ENCODE peak calls at places on chromosome 3, in ten cellular contexts. W is endothelial cell; A is NCI-H2081; F is HCEC 1CT; P is SW 1271; D is activated CD8-positive, alpha-beta memory T cell treated with anti-CD3 and anti-CD28 coated beads for 24 hours; J is fibroblast of mammary gland; B is GM19239; S is stimulated activated CD4-positive, alpha-beta T cell treated with anti-CD3 and anti-CD28 coated beads, Interleukin-12 subunit alpha, Interleukin-12 subunit beta, amount 100 ng/mL, for 4 hours; Y is SHP77. T is an unnamed sample.

GRCh38 chr3:140363801-140364200 is 314.1 kb upstream of the TRIM42 start:
- DNase-seq in F (no peak), A (peak), J (peak), P (no peak), W (no peak), D (no peak), Y (no peak), B (no peak), S (no peak), T (no peak)

GRCh38 chr3:100216713-100217112 is 44.1 kb upstream of the TBC1D23 start:
- DNase-seq in J (peak), B (no peak), F (peak), P (no peak), W (no peak), D (no peak), A (no peak), S (no peak), Y (no peak), T (no peak)

GRCh38 chr3:138479355-138479964 is 45.0 kb downstream of the ESYT3 start:
- DNase-seq in W (peak), B (peak), S (no peak), A (peak), P (no peak), F (peak), Y (peak), J (peak), D (no peak), T (peak)

GRCh38 chr3:197325773-197326172 is 27.4 kb upstream of the DLG1 start:
- DNase-seq in D (no peak), P (no peak), A (no peak), B (no peak), F (no peak), S (no peak), W (no peak), J (no peak), Y (no peak), T (no peak)

GRCh38 chr3:178584722-178585121 is 48.5 kb downstream of the KCNMB2 start:
- DNase-seq in P (no peak), W (no peak), B (no peak), Y (no peak), A (peak), F (no peak), D (no peak), S (no peak), J (no peak), T (no peak)

GRCh38 chr3:147618636-147619035 is 209.5 kb downstream of the ZIC1 start:
- DNase-seq in Y (no peak), D (no peak), P (no peak), A (no peak), J (no peak), W (no peak), F (no peak), B (no peak), S (no peak), T (no peak)

GRCh38 chr3:39965997-39966396 is 156.6 kb downstream of the MYRIP start:
- DNase-seq in F (no peak), J (no peak), S (no peak), Y (no peak), P (no peak), D (no peak), B (no peak), A (no peak), W (no peak), T (peak)

GRCh38 chr3:150407818-150408231 is 273 bp upstream of the TSC22D2 start:
- DNase-seq in P (peak), J (no peak), A (peak), B (no peak), Y (peak), W (no peak), D (no peak), S (peak), F (peak), T (no peak)

GRCh38 chr3:170301404-170301803 is 56.1 kb upstream of the SKIL start:
- DNase-seq in D (no peak), W (no peak), B (no peak), A (no peak), P (no peak), F (no peak), S (no peak), J (peak), Y (no peak), T (peak)

GRCh38 chr3:58173670-58174472 is 36.9 kb downstream of the DNASE1L3 start:
- DNase-seq in Y (peak), F (no peak), A (peak), B (peak), S (peak), W (peak), D (no peak), P (no peak), J (no peak), T (no peak)

GRCh38 chr3:69250014-69250413 is 127.6 kb upstream of the LMOD3 start:
- DNase-seq in S (peak), W (peak), D (no peak), A (peak), J (peak), B (no peak), Y (no peak), P (no peak), F (no peak), T (peak)

GRCh38 chr3:190036631-190037030 is 84.1 kb downstream of the P3H2 start:
- DNase-seq in A (no peak), S (no peak), D (no peak), B (no peak), F (peak), P (no peak), Y (no peak), J (peak), W (no peak), T (peak)

GRCh38 chr3:118912188-118912587 is 122.5 kb downstream of the IGSF11 start:
- DNase-seq in W (no peak), J (no peak), B (no peak), S (no peak), A (no peak), P (no peak), D (no peak), F (no peak), Y (no peak), T (no peak)

GRCh38 chr3:128052831-128053419 is 688 bp downstream of the SEC61A1 start:
- DNase-seq in W (no peak), J (peak), D (no peak), S (no peak), P (no peak), Y (no peak), B (no peak), A (peak), F (peak), T (no peak)

GRCh38 chr3:172885704-172886103 is 135.2 kb downstream of the ECT2 start:
- DNase-seq in Y (no peak), A (no peak), S (no peak), W (no peak), J (no peak), D (no peak), F (no peak), P (no peak), B (no peak), T (no peak)

GRCh38 chr3:114231616-114232015 is 5.8 kb downstream of the ZNF80 start:
- DNase-seq in B (no peak), Y (no peak), F (no peak), P (no peak), S (no peak), A (no peak), D (peak), W (no peak), J (no peak), T (no peak)

GRCh38 chr3:141825216-141826011 is 51.0 kb upstream of the ATP1B3 start:
- DNase-seq in P (no peak), Y (no peak), J (no peak), F (no peak), S (no peak), W (no peak), B (no peak), D (no peak), A (no peak), T (no peak)